ENCODE peak calls at places on chromosomes 13 and 19, in six cellular contexts. One of them, this sample, is unnamed.

GRCh38 chr19:46426506-46427162 is 2.1 kb downstream of the PNMA8C start:
- DNase-seq in tibial nerve: no peak
- DNase-seq in body of pancreas: peak; percentile 90
- DNase-seq in thyroid gland: peak; percentile 86
- DNase-seq in stomach: peak; percentile 55
- DNase-seq in Peyer's patch: no peak
- DNase-seq in this sample: peak; percentile 84

GRCh38 chr13:39603424-39603947 is 493 bp upstream of the LHFPL6 start:
- DNase-seq in body of pancreas: peak; percentile 3
- DNase-seq in stomach: no peak
- DNase-seq in tibial nerve: no peak
- DNase-seq in thyroid gland: peak; percentile 6
- DNase-seq in Peyer's patch: no peak
- DNase-seq in this sample: peak; percentile 55

GRCh38 chr13:50730496-50731171 is 112.9 kb downstream of the DLEU7 start:
- DNase-seq in body of pancreas: no peak
- DNase-seq in tibial nerve: no peak
- DNase-seq in Peyer's patch: no peak
- DNase-seq in thyroid gland: no peak
- DNase-seq in stomach: no peak
- DNase-seq in this sample: no peak

GRCh38 chr19:56162258-56162657 is 13.6 kb upstream of the GALP start:
- DNase-seq in tibial nerve: no peak
- DNase-seq in stomach: no peak
- DNase-seq in thyroid gland: no peak
- DNase-seq in Peyer's patch: no peak
- DNase-seq in body of pancreas: no peak
- DNase-seq in this sample: no peak

GRCh38 chr13:41546372-41547252 is 89.3 kb downstream of the RGCC start:
- DNase-seq in body of pancreas: no peak
- DNase-seq in stomach: no peak
- DNase-seq in tibial nerve: no peak
- DNase-seq in Peyer's patch: no peak
- DNase-seq in thyroid gland: no peak
- DNase-seq in this sample: no peak

GRCh38 chr19:48945817-48946216 is 8.9 kb upstream of the BAX start:
- DNase-seq in tibial nerve: no peak
- DNase-seq in body of pancreas: no peak
- DNase-seq in stomach: no peak
- DNase-seq in thyroid gland: no peak
- DNase-seq in Peyer's patch: no peak
- DNase-seq in this sample: no peak

GRCh38 chr13:35957174-35957867 is 173.9 kb downstream of the DCLK1 start:
- DNase-seq in Peyer's patch: no peak
- DNase-seq in thyroid gland: no peak
- DNase-seq in tibial nerve: no peak
- DNase-seq in body of pancreas: no peak
- DNase-seq in stomach: no peak
- DNase-seq in this sample: no peak

GRCh38 chr19:17616961-17617806 is 61.7 kb downstream of the COLGALT1 start:
- DNase-seq in Peyer's patch: no peak
- DNase-seq in stomach: no peak
- DNase-seq in tibial nerve: no peak
- DNase-seq in thyroid gland: no peak
- DNase-seq in body of pancreas: no peak
- DNase-seq in this sample: no peak

GRCh38 chr13:107104631-107105030 is 536.7 kb upstream of the ARGLU1 start:
- DNase-seq in Peyer's patch: no peak
- DNase-seq in body of pancreas: no peak
- DNase-seq in tibial nerve: no peak
- DNase-seq in thyroid gland: no peak
- DNase-seq in stomach: no peak
- DNase-seq in this sample: no peak

GRCh38 chr13:25489238-25489637 is 117.5 kb downstream of the ATP8A2 start:
- DNase-seq in body of pancreas: no peak
- DNase-seq in Peyer's patch: no peak
- DNase-seq in thyroid gland: no peak
- DNase-seq in tibial nerve: no peak
- DNase-seq in stomach: no peak
- DNase-seq in this sample: no peak

GRCh38 chr13:49932066-49932465 is 4.1 kb downstream of the SPRYD7 start:
- DNase-seq in Peyer's patch: no peak
- DNase-seq in thyroid gland: no peak
- DNase-seq in body of pancreas: no peak
- DNase-seq in stomach: no peak
- DNase-seq in tibial nerve: no peak
- DNase-seq in this sample: no peak

GRCh38 chr19:52188822-52189744 is 769 bp upstream of the PPP2R1A start:
- DNase-seq in Peyer's patch: no peak
- DNase-seq in body of pancreas: no peak
- DNase-seq in thyroid gland: peak; percentile 92
- DNase-seq in tibial nerve: no peak
- DNase-seq in stomach: no peak
- DNase-seq in this sample: no peak
- TF ChIP-seq POLR2A in Peyer's patch: peak; percentile 1
- TF ChIP-seq POLR2A in body of pancreas: no peak
- TF ChIP-seq POLR2A in thyroid gland: peak; percentile 79
- TF ChIP-seq POLR2A in tibial nerve: peak; percentile 69
- TF ChIP-seq POLR2A in stomach: no peak
- TF ChIP-seq POLR2A in this sample: peak; percentile 64

DNA sequence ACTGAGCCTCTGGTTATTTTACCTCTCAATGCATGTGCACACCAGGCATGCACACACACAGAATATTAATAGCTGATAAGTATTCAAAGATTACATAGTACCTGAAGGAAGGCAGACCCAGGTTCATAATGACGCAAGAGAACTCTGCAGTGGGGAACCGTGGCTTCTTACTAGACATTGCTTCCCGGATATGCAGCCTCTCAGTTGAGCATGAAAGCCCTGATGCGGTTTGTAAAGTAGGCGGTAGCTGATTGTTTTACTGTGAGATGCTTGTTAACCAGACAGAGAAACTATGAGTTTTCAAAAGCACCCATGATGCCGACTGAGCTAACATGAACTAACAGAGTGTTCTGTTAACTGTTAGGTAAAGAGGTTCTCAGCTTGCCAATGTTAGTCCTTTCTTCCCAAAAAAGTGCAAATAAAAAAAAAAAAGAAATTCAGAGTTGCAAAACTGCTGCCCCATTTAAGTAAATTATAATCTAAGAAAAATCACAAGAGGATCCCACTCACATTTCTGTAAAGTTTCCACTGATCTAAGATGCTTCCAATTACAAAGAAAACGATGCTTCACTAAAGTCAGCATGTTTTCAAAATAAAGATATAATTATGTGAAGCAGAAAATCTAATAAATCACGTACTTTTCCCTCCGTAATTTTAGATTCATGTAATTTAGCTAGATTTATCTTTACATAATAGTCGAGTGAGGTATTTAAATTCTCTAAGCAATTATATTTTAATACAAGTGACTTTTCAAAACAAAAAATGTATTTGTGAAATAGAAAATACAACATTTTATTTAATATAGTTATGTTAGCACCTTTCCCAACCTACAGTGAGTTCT is 2.2 kb downstream of the FLT1 start:
- DNase-seq in Peyer's patch: no peak
- DNase-seq in body of pancreas: no peak
- DNase-seq in stomach: no peak
- DNase-seq in thyroid gland: no peak
- DNase-seq in tibial nerve: no peak
- DNase-seq in this sample: no peak
- H3K27me3 ChIP-seq in Peyer's patch: no peaks in the 10 kb centered on the region
- H3K27me3 ChIP-seq in body of pancreas: no peaks in the 10 kb centered on the region
- H3K27me3 ChIP-seq in stomach: peaks cover 63% of the 10 kb centered on the region
- H3K27me3 ChIP-seq in thyroid gland: peaks cover 22% of the 10 kb centered on the region
- H3K27me3 ChIP-seq in tibial nerve: no peaks in the 10 kb centered on the region
- H3K27me3 ChIP-seq in this sample: peaks cover 9% of the 10 kb centered on the region

DNA sequence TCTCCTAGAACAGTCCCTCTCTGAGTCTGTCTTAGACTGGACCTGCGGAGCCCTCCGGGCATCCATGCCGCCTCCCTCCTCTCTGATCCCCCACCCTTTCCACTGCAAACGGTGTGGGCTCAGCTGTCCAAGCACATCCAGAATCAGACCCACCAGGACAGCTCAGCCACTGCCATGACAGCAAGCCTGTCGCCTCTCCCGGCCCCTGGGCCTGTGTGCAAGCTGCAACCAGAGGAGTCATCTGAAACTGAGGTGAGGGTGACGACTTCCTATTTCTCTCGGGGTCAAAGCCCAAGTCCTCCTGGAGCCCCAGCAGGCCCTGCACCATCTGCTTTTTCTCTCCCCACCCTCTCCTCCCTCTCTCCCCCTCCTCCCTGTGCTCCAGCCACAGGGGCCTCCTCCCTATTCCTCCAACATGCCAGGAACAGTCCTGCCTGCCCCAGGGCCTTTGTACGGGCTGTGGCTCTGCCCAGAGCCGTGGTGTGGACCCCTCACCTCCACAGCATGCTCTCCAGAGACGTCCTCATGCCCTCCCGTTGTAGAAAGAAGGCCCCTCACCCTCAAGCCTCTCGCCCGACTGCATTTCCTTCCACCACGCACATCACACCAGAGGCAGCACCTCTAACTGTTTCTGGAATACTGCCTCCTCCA is 23.5 kb upstream of the MYDGF start:
- DNase-seq in Peyer's patch: no peak
- DNase-seq in stomach: no peak
- DNase-seq in tibial nerve: no peak
- DNase-seq in body of pancreas: no peak
- DNase-seq in thyroid gland: no peak
- DNase-seq in this sample: no peak
- H3K4me3 ChIP-seq in Peyer's patch: no peak overlapping the region
- H3K4me3 ChIP-seq in stomach: no peak overlapping the region
- H3K4me3 ChIP-seq in tibial nerve: no peak overlapping the region
- H3K4me3 ChIP-seq in body of pancreas: no peak overlapping the region
- H3K4me3 ChIP-seq in thyroid gland: no peak overlapping the region
- H3K4me3 ChIP-seq in this sample: no peak overlapping the region

GRCh38 chr19:12806242-12807131 is at the start of gene RNASEH2A:
- DNase-seq in tibial nerve: peak; percentile 78
- DNase-seq in Peyer's patch: peak; percentile 88
- DNase-seq in stomach: peak; percentile 93
- DNase-seq in thyroid gland: peak; percentile 87
- DNase-seq in body of pancreas: peak; percentile 91
- DNase-seq in this sample: peak; percentile 92
- TF ChIP-seq POLR2A in tibial nerve: no peak
- TF ChIP-seq POLR2A in Peyer's patch: no peak
- TF ChIP-seq POLR2A in stomach: no peak
- TF ChIP-seq POLR2A in thyroid gland: peak; percentile 35
- TF ChIP-seq POLR2A in body of pancreas: no peak
- TF ChIP-seq POLR2A in this sample: peak; percentile 48

GRCh38 chr19:50563597-50563996 is 4.6 kb downstream of the LRRC4B start:
- DNase-seq in thyroid gland: no peak
- DNase-seq in stomach: no peak
- DNase-seq in body of pancreas: no peak
- DNase-seq in tibial nerve: no peak
- DNase-seq in Peyer's patch: no peak
- DNase-seq in this sample: no peak
- H3K27me3 ChIP-seq in thyroid gland: peaks cover 3% of the 10 kb centered on the region
- H3K27me3 ChIP-seq in stomach: peaks cover 64% of the 10 kb centered on the region
- H3K27me3 ChIP-seq in body of pancreas: no peaks in the 10 kb centered on the region
- H3K27me3 ChIP-seq in tibial nerve: no peaks in the 10 kb centered on the region
- H3K27me3 ChIP-seq in Peyer's patch: no peaks in the 10 kb centered on the region
- H3K27me3 ChIP-seq in this sample: peaks cover 34% of the 10 kb centered on the region

DNA sequence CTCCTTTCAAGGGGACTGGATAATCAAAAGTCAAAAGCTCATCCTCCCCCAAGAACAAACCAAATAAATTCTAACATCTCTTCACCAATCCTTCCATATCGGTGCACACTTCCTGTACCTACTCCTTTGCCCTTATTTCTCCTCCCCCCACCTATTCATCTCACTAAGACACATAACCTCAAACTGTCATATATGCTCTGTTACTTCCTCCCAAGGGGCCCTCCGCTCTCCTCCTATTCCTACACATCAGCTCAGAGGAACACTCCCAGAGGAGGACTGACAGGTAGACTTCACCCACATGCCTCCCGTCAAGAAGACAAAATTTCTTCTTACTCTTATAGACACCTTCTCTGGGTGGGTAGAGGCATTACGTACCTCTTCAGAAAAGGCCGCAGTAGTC is 48.1 kb downstream of the ZNF93 start:
- DNase-seq in thyroid gland: no peak
- DNase-seq in tibial nerve: no peak
- DNase-seq in Peyer's patch: no peak
- DNase-seq in body of pancreas: no peak
- DNase-seq in stomach: no peak
- DNase-seq in this sample: no peak
- H3K4me3 ChIP-seq in thyroid gland: no peak overlapping the region
- H3K4me3 ChIP-seq in tibial nerve: no peak overlapping the region
- H3K4me3 ChIP-seq in Peyer's patch: no peak overlapping the region
- H3K4me3 ChIP-seq in body of pancreas: no peak overlapping the region
- H3K4me3 ChIP-seq in stomach: no peak overlapping the region
- H3K4me3 ChIP-seq in this sample: no peak overlapping the region

GRCh38 chr19:13795595-13796300 is 505 bp downstream of the ZSWIM4 start:
- DNase-seq in thyroid gland: peak; percentile 53
- DNase-seq in tibial nerve: no peak
- DNase-seq in Peyer's patch: no peak
- DNase-seq in stomach: no peak
- DNase-seq in body of pancreas: peak; percentile 39
- DNase-seq in this sample: peak; percentile 33
- TF ChIP-seq POLR2A in thyroid gland: no peak
- TF ChIP-seq POLR2A in tibial nerve: no peak
- TF ChIP-seq POLR2A in Peyer's patch: peak; percentile 17
- TF ChIP-seq POLR2A in stomach: no peak
- TF ChIP-seq POLR2A in body of pancreas: no peak
- TF ChIP-seq POLR2A in this sample: no peak

GRCh38 chr19:3284759-3285646 is 60.5 kb downstream of the CELF5 start:
- DNase-seq in stomach: peak; percentile 98
- DNase-seq in thyroid gland: peak; percentile 46
- DNase-seq in Peyer's patch: peak; percentile 33
- DNase-seq in body of pancreas: peak; percentile 98
- DNase-seq in tibial nerve: no peak
- DNase-seq in this sample: no peak

GRCh38 chr19:3282564-3282963 is 58.1 kb downstream of the CELF5 start:
- DNase-seq in stomach: no peak
- DNase-seq in Peyer's patch: no peak
- DNase-seq in thyroid gland: no peak
- DNase-seq in tibial nerve: no peak
- DNase-seq in body of pancreas: no peak
- DNase-seq in this sample: no peak

GRCh38 chr19:3283886-3284657 is 59.6 kb downstream of the CELF5 start:
- DNase-seq in Peyer's patch: no peak
- DNase-seq in thyroid gland: no peak
- DNase-seq in tibial nerve: no peak
- DNase-seq in stomach: no peak
- DNase-seq in body of pancreas: no peak
- DNase-seq in this sample: no peak

GRCh38 chr19:3282155-3282554 is 57.7 kb downstream of the CELF5 start:
- DNase-seq in Peyer's patch: no peak
- DNase-seq in body of pancreas: no peak
- DNase-seq in tibial nerve: no peak
- DNase-seq in stomach: no peak
- DNase-seq in thyroid gland: no peak
- DNase-seq in this sample: no peak

GRCh38 chr19:3283246-3283751 is 58.8 kb downstream of the CELF5 start:
- DNase-seq in tibial nerve: no peak
- DNase-seq in Peyer's patch: no peak
- DNase-seq in stomach: no peak
- DNase-seq in thyroid gland: no peak
- DNase-seq in body of pancreas: no peak
- DNase-seq in this sample: no peak
- H3K27me3 ChIP-seq in tibial nerve: no peaks in the 10 kb centered on the region
- H3K27me3 ChIP-seq in Peyer's patch: no peaks in the 10 kb centered on the region
- H3K27me3 ChIP-seq in stomach: peaks cover 30% of the 10 kb centered on the region
- H3K27me3 ChIP-seq in thyroid gland: no peaks in the 10 kb centered on the region
- H3K27me3 ChIP-seq in body of pancreas: no peaks in the 10 kb centered on the region
- H3K27me3 ChIP-seq in this sample: peaks cover 33% of the 10 kb centered on the region

This sample was measured in heart left ventricle.